ENCODE peak calls at places on chromosomes 2 and 18, in five cellular contexts. Y is activated CD8-positive, alpha-beta memory T cell treated with anti-CD3 and anti-CD28 coated beads, Interleukin-2, amount 50 U/mL, for 4 hours; G is occipital lobe; W is stimulated activated CD4-positive, alpha-beta T cell treated with anti-CD3 and anti-CD28 coated beads, Interleukin-4, amount 100 ng/mL, for 1 hour; K is right atrium auricular region. A is an unnamed sample.

GRCh38 chr2:151878655-151879563 is 50.7 kb upstream of the ARL5A start:
- DNase-seq in Y (no peak), G (no peak), W (no peak), K (no peak), A (no peak)

GRCh38 chr2:86046985-86047384 is 58.7 kb downstream of the POLR1A start:
- DNase-seq in Y (no peak), G (no peak), W (no peak), K (no peak), A (no peak)

GRCh38 chr2:98787700-98788099 is 56.8 kb upstream of the MGAT4A start:
- DNase-seq in Y (no peak), G (no peak), W (no peak), K (no peak), A (no peak)

GRCh38 chr2:121362776-121363175 is 77.8 kb upstream of the TFCP2L1 start:
- DNase-seq in Y (no peak), G (no peak), W (no peak), K (no peak), A (no peak)

GRCh38 chr2:106341666-106342065 is 126.5 kb downstream of the RGPD3 start:
- DNase-seq in Y (no peak), G (no peak), W (no peak), K (no peak), A (no peak)

GRCh38 chr18:69981948-69982347 is 34.3 kb upstream of the CD226 start:
- DNase-seq in Y (no peak), G (no peak), W (no peak), K (no peak), A (no peak)

GRCh38 chr18:76952747-76953146 is 130.4 kb downstream of the ZNF236 start:
- DNase-seq in Y (no peak), G (no peak), W (no peak), K (no peak), A (no peak)

GRCh38 chr2:197669077-197669476 is 6.3 kb downstream of the RFTN2 start:
- DNase-seq in Y (no peak), G (no peak), W (no peak), K (no peak), A (no peak)

GRCh38 chr2:30679416-30680088 is 127.7 kb downstream of the CAPN13 start:
- DNase-seq in Y (no peak), G (peak), W (no peak), K (peak), A (no peak)

GRCh38 chr2:239263937-239264837 is 136.6 kb downstream of the HDAC4 start:
- DNase-seq in Y (no peak), G (no peak), W (no peak), K (peak), A (no peak)

GRCh38 chr2:43032248-43032893 is 194.0 kb downstream of the ZFP36L2 start:
- DNase-seq in Y (no peak), G (no peak), W (no peak), K (peak), A (no peak)